ENCODE peak calls at places on chromosomes 16 and 17, in five cellular contexts. One of them, this sample, is unnamed.

GRCh38 chr17:80244871-80245509 is 15.7 kb upstream of the RNF213 start:
- DNase-seq in lower lobe of right lung: no peak
- DNase-seq in CD8-positive, alpha-beta T cell: no peak
- DNase-seq in GM10248: no peak
- DNase-seq in psoas muscle: peak; percentile 25
- DNase-seq in this sample: no peak

GRCh38 chr16:75377971-75378386 is 55.3 kb downstream of the CFDP1 start:
- DNase-seq in lower lobe of right lung: no peak
- DNase-seq in CD8-positive, alpha-beta T cell: no peak
- DNase-seq in GM10248: no peak
- DNase-seq in psoas muscle: no peak
- DNase-seq in this sample: no peak

GRCh38 chr17:73865825-73866224 is 221.6 kb upstream of the SDK2 start:
- DNase-seq in lower lobe of right lung: no peak
- DNase-seq in CD8-positive, alpha-beta T cell: no peak
- DNase-seq in GM10248: no peak
- DNase-seq in psoas muscle: no peak
- DNase-seq in this sample: no peak

GRCh38 chr17:75516619-75517276 is 420 bp downstream of the TSEN54 start:
- DNase-seq in lower lobe of right lung: peak; percentile 67
- DNase-seq in CD8-positive, alpha-beta T cell: peak; percentile 67
- DNase-seq in GM10248: peak; percentile 54
- DNase-seq in psoas muscle: no peak
- DNase-seq in this sample: peak; percentile 53

GRCh38 chr16:13923703-13924298 is 3.8 kb downstream of the ERCC4 start:
- DNase-seq in lower lobe of right lung: no peak
- DNase-seq in CD8-positive, alpha-beta T cell: no peak
- DNase-seq in GM10248: peak; percentile 34
- DNase-seq in psoas muscle: no peak
- DNase-seq in this sample: no peak

GRCh38 chr16:4922721-4923342 is 14.1 kb downstream of the PPL start:
- DNase-seq in lower lobe of right lung: no peak
- DNase-seq in CD8-positive, alpha-beta T cell: no peak
- DNase-seq in GM10248: no peak
- DNase-seq in psoas muscle: no peak
- DNase-seq in this sample: no peak

GRCh38 chr16:69812213-69813014 is 50.3 kb downstream of the WWP2 start:
- DNase-seq in lower lobe of right lung: no peak
- DNase-seq in CD8-positive, alpha-beta T cell: no peak
- DNase-seq in GM10248: no peak
- DNase-seq in psoas muscle: no peak
- DNase-seq in this sample: no peak

GRCh38 chr17:38603786-38604478 is 1.8 kb downstream of the SRCIN1 start:
- DNase-seq in lower lobe of right lung: no peak
- DNase-seq in CD8-positive, alpha-beta T cell: no peak
- DNase-seq in GM10248: no peak
- DNase-seq in psoas muscle: no peak
- DNase-seq in this sample: no peak

GRCh38 chr16:84816485-84816884 is 3.3 kb upstream of the CRISPLD2 start:
- DNase-seq in lower lobe of right lung: no peak
- DNase-seq in CD8-positive, alpha-beta T cell: no peak
- DNase-seq in GM10248: no peak
- DNase-seq in psoas muscle: no peak
- DNase-seq in this sample: no peak

GRCh38 chr17:77490361-77491183 is 349.8 kb downstream of the SEC14L1 start:
- DNase-seq in lower lobe of right lung: peak; percentile 42
- DNase-seq in CD8-positive, alpha-beta T cell: no peak
- DNase-seq in GM10248: no peak
- DNase-seq in psoas muscle: peak; percentile 54
- DNase-seq in this sample: no peak

GRCh38 chr17:35148144-35148543 is 527 bp downstream of the UNC45B start:
- DNase-seq in lower lobe of right lung: no peak
- DNase-seq in CD8-positive, alpha-beta T cell: no peak
- DNase-seq in GM10248: no peak
- DNase-seq in psoas muscle: no peak
- DNase-seq in this sample: no peak

GRCh38 chr16:71840052-71840451 is 5.7 kb upstream of the ATXN1L start:
- DNase-seq in lower lobe of right lung: no peak
- DNase-seq in CD8-positive, alpha-beta T cell: no peak
- DNase-seq in GM10248: no peak
- DNase-seq in psoas muscle: no peak
- DNase-seq in this sample: no peak

GRCh38 chr17:6163632-6164319 is 93.6 kb downstream of the WSCD1 start:
- DNase-seq in lower lobe of right lung: no peak
- DNase-seq in CD8-positive, alpha-beta T cell: no peak
- DNase-seq in GM10248: no peak
- DNase-seq in psoas muscle: no peak
- DNase-seq in this sample: no peak

GRCh38 chr16:57619606-57620315 is 8.7 kb upstream of the ADGRG1 start:
- DNase-seq in lower lobe of right lung: peak; percentile 66
- DNase-seq in CD8-positive, alpha-beta T cell: no peak
- DNase-seq in GM10248: no peak
- DNase-seq in psoas muscle: peak; percentile 46
- DNase-seq in this sample: no peak

GRCh38 chr17:44350733-44351226 is 5.7 kb downstream of the GRN start:
- DNase-seq in lower lobe of right lung: peak; percentile 78
- DNase-seq in CD8-positive, alpha-beta T cell: peak; percentile 81
- DNase-seq in GM10248: peak; percentile 84
- DNase-seq in psoas muscle: peak; percentile 75
- DNase-seq in this sample: peak; percentile 70

GRCh38 chr17:64081802-64082799 is 47.8 kb downstream of the ERN1 start:
- DNase-seq in lower lobe of right lung: no peak
- DNase-seq in CD8-positive, alpha-beta T cell: no peak
- DNase-seq in GM10248: no peak
- DNase-seq in psoas muscle: no peak
- DNase-seq in this sample: no peak

GRCh38 chr17:78883533-78884131 is 19.4 kb downstream of the CEP295NL start:
- DNase-seq in lower lobe of right lung: no peak
- DNase-seq in CD8-positive, alpha-beta T cell: no peak
- DNase-seq in GM10248: no peak
- DNase-seq in psoas muscle: peak; percentile 87
- DNase-seq in this sample: peak; percentile 25

GRCh38 chr16:19132898-19133297 is 19.1 kb downstream of the ITPRIPL2 start:
- DNase-seq in lower lobe of right lung: no peak
- DNase-seq in CD8-positive, alpha-beta T cell: no peak
- DNase-seq in GM10248: no peak
- DNase-seq in psoas muscle: no peak
- DNase-seq in this sample: no peak

GRCh38 chr17:64276961-64277505 is 14.0 kb upstream of the TEX2 start:
- DNase-seq in lower lobe of right lung: no peak
- DNase-seq in CD8-positive, alpha-beta T cell: no peak
- DNase-seq in GM10248: no peak
- DNase-seq in psoas muscle: no peak
- DNase-seq in this sample: no peak

GRCh38 chr17:77873518-77874302 is 84.8 kb upstream of the TNRC6C start:
- DNase-seq in lower lobe of right lung: peak; percentile 25
- DNase-seq in CD8-positive, alpha-beta T cell: no peak
- DNase-seq in GM10248: no peak
- DNase-seq in psoas muscle: no peak
- DNase-seq in this sample: no peak

DNA sequence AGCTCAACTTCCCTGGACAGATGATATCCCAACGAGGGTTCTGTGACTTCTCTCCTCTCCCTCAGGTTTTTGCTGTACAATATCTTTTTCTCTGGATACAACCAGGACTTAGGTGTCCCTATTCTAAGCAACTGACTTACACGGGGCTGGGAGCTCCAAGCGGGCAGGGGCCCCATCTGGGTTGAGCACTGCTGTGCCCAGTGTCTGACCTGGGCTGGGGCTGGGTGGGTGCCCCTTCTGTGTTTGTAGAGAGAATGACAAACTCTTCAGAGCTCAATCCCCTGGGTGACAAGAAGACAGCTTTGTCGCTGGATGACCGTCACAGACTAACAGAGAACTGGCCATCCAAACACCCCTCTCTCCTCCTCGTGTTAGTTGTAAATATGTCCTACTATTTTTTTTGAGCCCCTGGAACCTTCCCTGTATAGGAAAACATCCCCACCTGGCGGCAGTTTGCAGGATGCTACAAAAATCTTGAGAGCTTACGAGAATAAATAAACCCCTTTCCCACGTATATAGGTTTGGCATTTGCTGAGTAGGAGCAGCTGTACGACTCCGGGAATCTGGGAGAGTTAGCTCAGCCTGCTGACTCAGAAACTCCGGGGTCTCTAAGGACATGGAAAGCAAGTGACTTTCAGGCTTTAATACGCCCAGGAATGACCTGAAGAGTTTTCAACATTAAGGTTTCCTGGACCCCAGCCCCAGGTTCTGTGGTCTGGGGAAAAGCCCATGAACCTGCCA is 23.7 kb upstream of the RCVRN start:
- DNase-seq in lower lobe of right lung: no peak
- DNase-seq in CD8-positive, alpha-beta T cell: no peak
- DNase-seq in GM10248: no peak
- DNase-seq in psoas muscle: no peak
- DNase-seq in this sample: peak; percentile 42
- TF ChIP-seq CTCF in lower lobe of right lung: no peak
- TF ChIP-seq CTCF in CD8-positive, alpha-beta T cell: no peak
- TF ChIP-seq CTCF in GM10248: no peak
- TF ChIP-seq CTCF in psoas muscle: peak; percentile 19
- TF ChIP-seq CTCF in this sample: peak; percentile 71

GRCh38 chr17:30236807-30237206 is 1.3 kb upstream of the SLC6A4 start:
- DNase-seq in lower lobe of right lung: peak; percentile 76
- DNase-seq in CD8-positive, alpha-beta T cell: peak; percentile 48
- DNase-seq in GM10248: peak; percentile 73
- DNase-seq in psoas muscle: peak; percentile 73
- DNase-seq in this sample: peak; percentile 60
- TF ChIP-seq CTCF in lower lobe of right lung: peak; percentile 16
- TF ChIP-seq CTCF in CD8-positive, alpha-beta T cell: no peak
- TF ChIP-seq CTCF in GM10248: peak; percentile 39
- TF ChIP-seq CTCF in psoas muscle: peak; percentile 29
- TF ChIP-seq CTCF in this sample: peak; percentile 46

GRCh38 chr17:41324180-41325075 is 8.9 kb upstream of the KRTAP17-1 start:
- DNase-seq in lower lobe of right lung: no peak
- DNase-seq in CD8-positive, alpha-beta T cell: no peak
- DNase-seq in GM10248: no peak
- DNase-seq in psoas muscle: no peak
- DNase-seq in this sample: no peak
- TF ChIP-seq CTCF in lower lobe of right lung: peak; percentile 10
- TF ChIP-seq CTCF in CD8-positive, alpha-beta T cell: no peak
- TF ChIP-seq CTCF in GM10248: no peak
- TF ChIP-seq CTCF in psoas muscle: no peak
- TF ChIP-seq CTCF in this sample: peak; percentile 48

DNA sequence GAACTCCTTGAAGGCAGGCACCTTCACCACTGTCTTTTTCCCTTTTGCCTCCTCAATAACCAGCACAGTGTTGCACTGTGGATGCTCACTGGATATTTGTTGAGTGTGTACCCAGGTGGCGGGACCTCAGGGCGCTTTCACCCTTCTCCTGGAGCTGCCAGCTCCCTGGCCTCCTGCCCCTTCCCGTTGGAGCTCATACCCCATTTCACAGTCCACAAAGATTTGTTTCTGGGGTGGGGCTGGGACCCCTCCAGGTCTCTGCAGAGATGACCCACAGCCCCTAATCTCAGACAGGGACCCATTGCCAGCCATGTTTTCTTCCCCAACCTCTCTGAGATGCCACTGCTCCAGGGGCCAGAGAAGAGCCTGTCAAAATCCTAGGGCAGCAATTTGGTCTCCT is 12.4 kb downstream of the ALOX12B start:
- DNase-seq in lower lobe of right lung: peak; percentile 11
- DNase-seq in CD8-positive, alpha-beta T cell: no peak
- DNase-seq in GM10248: no peak
- DNase-seq in psoas muscle: no peak
- DNase-seq in this sample: no peak
- TF ChIP-seq CTCF in lower lobe of right lung: no peak
- TF ChIP-seq CTCF in CD8-positive, alpha-beta T cell: no peak
- TF ChIP-seq CTCF in GM10248: no peak
- TF ChIP-seq CTCF in psoas muscle: no peak
- TF ChIP-seq CTCF in this sample: no peak

GRCh38 chr17:37190493-37190892 is 185.3 kb upstream of the C17orf78 start:
- DNase-seq in lower lobe of right lung: no peak
- DNase-seq in CD8-positive, alpha-beta T cell: no peak
- DNase-seq in GM10248: no peak
- DNase-seq in psoas muscle: no peak
- DNase-seq in this sample: no peak
- TF ChIP-seq CTCF in lower lobe of right lung: peak; percentile 10
- TF ChIP-seq CTCF in CD8-positive, alpha-beta T cell: no peak
- TF ChIP-seq CTCF in GM10248: no peak
- TF ChIP-seq CTCF in psoas muscle: no peak
- TF ChIP-seq CTCF in this sample: peak; percentile 32

DNA sequence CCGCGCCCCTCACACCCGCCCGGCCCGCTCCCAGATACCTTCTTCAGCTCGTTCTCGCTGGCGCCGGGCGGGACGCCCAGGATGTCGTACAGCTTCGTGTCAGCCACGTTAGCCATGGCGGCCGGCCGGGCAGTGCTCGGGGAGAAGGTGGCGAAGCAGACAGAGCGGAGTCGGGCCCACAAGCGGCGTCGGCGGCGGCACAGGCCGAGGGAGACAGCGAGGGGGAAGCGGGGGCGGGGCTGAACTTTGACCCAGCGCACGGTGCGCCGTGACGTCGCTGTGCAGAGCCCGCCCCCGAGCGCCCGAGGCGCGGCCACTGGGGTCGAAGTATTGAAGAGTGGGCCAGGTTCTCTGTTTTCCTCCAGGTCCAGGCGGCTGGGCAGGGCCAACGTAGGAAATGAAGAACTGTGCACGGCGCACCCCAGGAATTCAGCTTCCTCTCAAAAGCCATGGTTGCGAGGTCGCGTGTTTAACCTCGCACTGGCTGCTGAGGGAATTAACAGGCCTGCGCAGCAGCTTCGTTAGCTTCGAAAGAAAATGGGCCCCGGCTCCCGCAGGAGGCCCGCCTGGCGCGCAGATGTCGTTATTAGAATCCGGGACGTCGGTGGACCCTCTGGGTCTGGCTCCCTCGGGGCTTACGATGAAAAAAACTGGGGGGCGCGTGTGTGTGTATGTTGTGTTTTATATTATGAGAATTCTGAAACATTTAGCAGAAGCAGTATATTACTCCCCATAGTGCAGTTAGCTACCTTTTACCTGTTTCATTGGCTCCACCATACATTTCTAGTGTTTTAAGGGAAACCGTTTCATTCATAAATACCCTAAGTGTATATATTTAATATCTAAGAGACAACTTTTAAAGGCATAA is at the start of gene DNAJA2:
- DNase-seq in lower lobe of right lung: peak; percentile 95
- DNase-seq in CD8-positive, alpha-beta T cell: peak; percentile 96
- DNase-seq in GM10248: peak; percentile 93
- DNase-seq in psoas muscle: peak; percentile 96
- DNase-seq in this sample: peak; percentile 91
- TF ChIP-seq CTCF in lower lobe of right lung: no peak
- TF ChIP-seq CTCF in CD8-positive, alpha-beta T cell: no peak
- TF ChIP-seq CTCF in GM10248: no peak
- TF ChIP-seq CTCF in psoas muscle: peak; percentile 8
- TF ChIP-seq CTCF in this sample: no peak

DNA sequence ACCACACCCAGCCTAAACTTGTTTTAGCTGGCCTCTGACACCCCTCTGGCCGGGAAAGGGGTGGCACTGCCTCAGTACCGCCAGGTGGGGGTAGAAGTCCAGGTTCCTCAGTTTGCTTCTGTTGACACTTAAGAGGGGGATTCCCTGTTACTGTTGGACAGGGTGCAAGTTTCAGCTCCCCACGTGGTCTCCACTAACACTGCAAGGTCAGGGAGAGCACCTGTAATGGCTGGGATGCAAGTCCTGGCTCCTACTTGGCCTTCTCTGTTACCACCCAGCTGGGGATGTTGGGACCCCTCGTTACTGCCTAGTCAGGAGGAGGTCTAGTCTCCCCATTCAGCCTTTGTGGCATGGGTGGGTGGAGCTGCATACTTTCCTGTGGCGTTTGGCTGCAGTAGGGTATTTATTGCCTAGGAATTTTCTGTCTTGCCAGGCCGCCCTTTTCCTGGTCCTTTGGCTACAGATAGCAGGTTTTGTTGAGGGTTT is 10.6 kb upstream of the MFAP4 start:
- DNase-seq in lower lobe of right lung: no peak
- DNase-seq in CD8-positive, alpha-beta T cell: no peak
- DNase-seq in GM10248: no peak
- DNase-seq in psoas muscle: no peak
- DNase-seq in this sample: no peak
- TF ChIP-seq CTCF in lower lobe of right lung: no peak
- TF ChIP-seq CTCF in CD8-positive, alpha-beta T cell: no peak
- TF ChIP-seq CTCF in GM10248: no peak
- TF ChIP-seq CTCF in psoas muscle: no peak
- TF ChIP-seq CTCF in this sample: peak; percentile 19

This sample was measured in progenitor cell of endocrine pancreas.